ENCODE peak calls at places on chromosomes 12 and 14, in nine cellular contexts. One of them, this sample, is unnamed.
A peak's percentile ranks its signal among the peaks of the same experiment; 100 is the strongest.

GRCh38 chr12:115337693-115338543 is 653.9 kb upstream of the TBX3 start:
- DNase-seq in Right ventricle myocardium inferior: no peak
- DNase-seq in progenitor cell of endocrine pancreas: no peak
- DNase-seq in CD4-positive, alpha-beta memory T cell: no peak
- DNase-seq in astrocyte of the cerebellum: peak; percentile 59
- DNase-seq in HuH-7.5: no peak
- DNase-seq in frontal cortex: no peak
- DNase-seq in right cardiac atrium: peak; percentile 69
- DNase-seq in central memory CD4-positive, alpha-beta T cell: no peak
- DNase-seq in this sample: peak; percentile 71

GRCh38 chr12:95173392-95174251 is 43.6 kb downstream of the FGD6 start:
- DNase-seq in Right ventricle myocardium inferior: peak; percentile 70
- DNase-seq in progenitor cell of endocrine pancreas: no peak
- DNase-seq in CD4-positive, alpha-beta memory T cell: no peak
- DNase-seq in astrocyte of the cerebellum: peak; percentile 41
- DNase-seq in HuH-7.5: no peak
- DNase-seq in frontal cortex: no peak
- DNase-seq in right cardiac atrium: peak; percentile 82
- DNase-seq in central memory CD4-positive, alpha-beta T cell: no peak
- DNase-seq in this sample: peak; percentile 57

GRCh38 chr14:104317500-104317805 is 179.1 kb downstream of the KIF26A start:
- DNase-seq in Right ventricle myocardium inferior: no peak
- DNase-seq in progenitor cell of endocrine pancreas: no peak
- DNase-seq in CD4-positive, alpha-beta memory T cell: no peak
- DNase-seq in astrocyte of the cerebellum: no peak
- DNase-seq in HuH-7.5: no peak
- DNase-seq in frontal cortex: no peak
- DNase-seq in right cardiac atrium: no peak
- DNase-seq in central memory CD4-positive, alpha-beta T cell: no peak
- DNase-seq in this sample: no peak

GRCh38 chr14:100667706-100668105 is 59.0 kb upstream of the DLK1 start:
- DNase-seq in Right ventricle myocardium inferior: no peak
- DNase-seq in progenitor cell of endocrine pancreas: no peak
- DNase-seq in CD4-positive, alpha-beta memory T cell: no peak
- DNase-seq in astrocyte of the cerebellum: no peak
- DNase-seq in HuH-7.5: no peak
- DNase-seq in frontal cortex: no peak
- DNase-seq in right cardiac atrium: no peak
- DNase-seq in central memory CD4-positive, alpha-beta T cell: no peak
- DNase-seq in this sample: no peak

GRCh38 chr14:67391266-67391665 is 20.7 kb downstream of the PLEK2 start:
- DNase-seq in Right ventricle myocardium inferior: no peak
- DNase-seq in progenitor cell of endocrine pancreas: no peak
- DNase-seq in CD4-positive, alpha-beta memory T cell: peak; percentile 6
- DNase-seq in astrocyte of the cerebellum: no peak
- DNase-seq in HuH-7.5: no peak
- DNase-seq in frontal cortex: no peak
- DNase-seq in right cardiac atrium: no peak
- DNase-seq in central memory CD4-positive, alpha-beta T cell: no peak
- DNase-seq in this sample: no peak

GRCh38 chr14:101115652-101116051 is 212.1 kb upstream of the RTL1 start:
- DNase-seq in Right ventricle myocardium inferior: no peak
- DNase-seq in progenitor cell of endocrine pancreas: no peak
- DNase-seq in CD4-positive, alpha-beta memory T cell: no peak
- DNase-seq in astrocyte of the cerebellum: no peak
- DNase-seq in HuH-7.5: no peak
- DNase-seq in frontal cortex: no peak
- DNase-seq in right cardiac atrium: no peak
- DNase-seq in central memory CD4-positive, alpha-beta T cell: no peak
- DNase-seq in this sample: no peak

GRCh38 chr12:117027251-117028086 is 71.7 kb downstream of the TESC start:
- DNase-seq in Right ventricle myocardium inferior: no peak
- DNase-seq in progenitor cell of endocrine pancreas: no peak
- DNase-seq in CD4-positive, alpha-beta memory T cell: no peak
- DNase-seq in astrocyte of the cerebellum: no peak
- DNase-seq in HuH-7.5: no peak
- DNase-seq in frontal cortex: no peak
- DNase-seq in right cardiac atrium: no peak
- DNase-seq in central memory CD4-positive, alpha-beta T cell: no peak
- DNase-seq in this sample: no peak

GRCh38 chr12:63826002-63826585 is 18.4 kb upstream of the SRGAP1 start:
- DNase-seq in Right ventricle myocardium inferior: no peak
- DNase-seq in progenitor cell of endocrine pancreas: no peak
- DNase-seq in CD4-positive, alpha-beta memory T cell: no peak
- DNase-seq in astrocyte of the cerebellum: peak; percentile 51
- DNase-seq in HuH-7.5: peak; percentile 52
- DNase-seq in frontal cortex: no peak
- DNase-seq in right cardiac atrium: no peak
- DNase-seq in central memory CD4-positive, alpha-beta T cell: peak; percentile 10
- DNase-seq in this sample: no peak

GRCh38 chr12:52213541-52214420 is 19.3 kb upstream of the KRT7 start:
- DNase-seq in Right ventricle myocardium inferior: peak; percentile 83
- DNase-seq in progenitor cell of endocrine pancreas: peak; percentile 79
- DNase-seq in CD4-positive, alpha-beta memory T cell: peak; percentile 23
- DNase-seq in astrocyte of the cerebellum: peak; percentile 42
- DNase-seq in HuH-7.5: peak; percentile 79
- DNase-seq in frontal cortex: no peak
- DNase-seq in right cardiac atrium: peak; percentile 66
- DNase-seq in central memory CD4-positive, alpha-beta T cell: peak; percentile 16
- DNase-seq in this sample: peak; percentile 39

GRCh38 chr12:29516431-29516875 is 19.0 kb upstream of the OVCH1 start:
- DNase-seq in Right ventricle myocardium inferior: no peak
- DNase-seq in progenitor cell of endocrine pancreas: no peak
- DNase-seq in CD4-positive, alpha-beta memory T cell: no peak
- DNase-seq in astrocyte of the cerebellum: no peak
- DNase-seq in HuH-7.5: no peak
- DNase-seq in frontal cortex: no peak
- DNase-seq in right cardiac atrium: no peak
- DNase-seq in central memory CD4-positive, alpha-beta T cell: no peak
- DNase-seq in this sample: no peak

GRCh38 chr14:64217747-64218146 is 76.4 kb downstream of the ESR2 start:
- DNase-seq in Right ventricle myocardium inferior: no peak
- DNase-seq in progenitor cell of endocrine pancreas: no peak
- DNase-seq in CD4-positive, alpha-beta memory T cell: no peak
- DNase-seq in astrocyte of the cerebellum: no peak
- DNase-seq in HuH-7.5: no peak
- DNase-seq in frontal cortex: no peak
- DNase-seq in right cardiac atrium: no peak
- DNase-seq in central memory CD4-positive, alpha-beta T cell: no peak
- DNase-seq in this sample: no peak

GRCh38 chr14:65095633-65096205 is 6.6 kb downstream of the MAX start:
- DNase-seq in Right ventricle myocardium inferior: no peak
- DNase-seq in progenitor cell of endocrine pancreas: no peak
- DNase-seq in CD4-positive, alpha-beta memory T cell: no peak
- DNase-seq in astrocyte of the cerebellum: peak; percentile 93
- DNase-seq in HuH-7.5: no peak
- DNase-seq in frontal cortex: peak; percentile 31
- DNase-seq in right cardiac atrium: peak; percentile 59
- DNase-seq in central memory CD4-positive, alpha-beta T cell: no peak
- DNase-seq in this sample: no peak

GRCh38 chr12:69648476-69648875 is 37.8 kb upstream of the LRRC10 start:
- DNase-seq in Right ventricle myocardium inferior: no peak
- DNase-seq in progenitor cell of endocrine pancreas: no peak
- DNase-seq in CD4-positive, alpha-beta memory T cell: no peak
- DNase-seq in astrocyte of the cerebellum: peak; percentile 37
- DNase-seq in HuH-7.5: no peak
- DNase-seq in frontal cortex: no peak
- DNase-seq in right cardiac atrium: no peak
- DNase-seq in central memory CD4-positive, alpha-beta T cell: no peak
- DNase-seq in this sample: no peak

GRCh38 chr12:123421314-123421713 is 15.2 kb downstream of the RILPL2 start:
- DNase-seq in Right ventricle myocardium inferior: no peak
- DNase-seq in progenitor cell of endocrine pancreas: no peak
- DNase-seq in CD4-positive, alpha-beta memory T cell: no peak
- DNase-seq in astrocyte of the cerebellum: no peak
- DNase-seq in HuH-7.5: no peak
- DNase-seq in frontal cortex: no peak
- DNase-seq in right cardiac atrium: no peak
- DNase-seq in central memory CD4-positive, alpha-beta T cell: no peak
- DNase-seq in this sample: no peak

GRCh38 chr12:23221066-23221465 is 596.1 kb downstream of the ETNK1 start:
- DNase-seq in Right ventricle myocardium inferior: no peak
- DNase-seq in progenitor cell of endocrine pancreas: no peak
- DNase-seq in CD4-positive, alpha-beta memory T cell: no peak
- DNase-seq in astrocyte of the cerebellum: no peak
- DNase-seq in HuH-7.5: no peak
- DNase-seq in frontal cortex: no peak
- DNase-seq in right cardiac atrium: no peak
- DNase-seq in central memory CD4-positive, alpha-beta T cell: no peak
- DNase-seq in this sample: no peak

GRCh38 chr12:52495385-52495784 is 2.3 kb upstream of the KRT6A start:
- DNase-seq in Right ventricle myocardium inferior: no peak
- DNase-seq in progenitor cell of endocrine pancreas: no peak
- DNase-seq in CD4-positive, alpha-beta memory T cell: no peak
- DNase-seq in astrocyte of the cerebellum: no peak
- DNase-seq in HuH-7.5: no peak
- DNase-seq in frontal cortex: no peak
- DNase-seq in right cardiac atrium: peak; percentile 17
- DNase-seq in central memory CD4-positive, alpha-beta T cell: no peak
- DNase-seq in this sample: no peak

GRCh38 chr14:76710093-76711010 is 50.9 kb upstream of the VASH1 start:
- DNase-seq in Right ventricle myocardium inferior: no peak
- DNase-seq in progenitor cell of endocrine pancreas: no peak
- DNase-seq in CD4-positive, alpha-beta memory T cell: peak; percentile 14
- DNase-seq in astrocyte of the cerebellum: peak; percentile 31
- DNase-seq in HuH-7.5: peak; percentile 18
- DNase-seq in frontal cortex: peak; percentile 46
- DNase-seq in right cardiac atrium: no peak
- DNase-seq in central memory CD4-positive, alpha-beta T cell: peak; percentile 31
- DNase-seq in this sample: peak; percentile 10

GRCh38 chr12:88411689-88412088 is 168.6 kb downstream of the KITLG start:
- DNase-seq in Right ventricle myocardium inferior: no peak
- DNase-seq in progenitor cell of endocrine pancreas: no peak
- DNase-seq in CD4-positive, alpha-beta memory T cell: no peak
- DNase-seq in astrocyte of the cerebellum: no peak
- DNase-seq in HuH-7.5: no peak
- DNase-seq in frontal cortex: no peak
- DNase-seq in right cardiac atrium: no peak
- DNase-seq in central memory CD4-positive, alpha-beta T cell: no peak
- DNase-seq in this sample: no peak

GRCh38 chr14:69569859-69570258 is 4.8 kb downstream of the CCDC177 start:
- DNase-seq in Right ventricle myocardium inferior: no peak
- DNase-seq in progenitor cell of endocrine pancreas: no peak
- DNase-seq in CD4-positive, alpha-beta memory T cell: no peak
- DNase-seq in astrocyte of the cerebellum: no peak
- DNase-seq in HuH-7.5: no peak
- DNase-seq in frontal cortex: no peak
- DNase-seq in right cardiac atrium: no peak
- DNase-seq in central memory CD4-positive, alpha-beta T cell: no peak
- DNase-seq in this sample: no peak

GRCh38 chr14:22140623-22141022 is 448.4 kb downstream of the DAD1 start:
- DNase-seq in Right ventricle myocardium inferior: no peak
- DNase-seq in progenitor cell of endocrine pancreas: no peak
- DNase-seq in CD4-positive, alpha-beta memory T cell: no peak
- DNase-seq in astrocyte of the cerebellum: no peak
- DNase-seq in HuH-7.5: no peak
- DNase-seq in frontal cortex: no peak
- DNase-seq in right cardiac atrium: no peak
- DNase-seq in central memory CD4-positive, alpha-beta T cell: no peak
- DNase-seq in this sample: no peak